ENCODE peak calls at places on chromosomes 2 and 18, in seven cellular contexts. One of them, this sample, is unnamed.

GRCh38 chr2:164028764-164029534 is 293.1 kb upstream of the FIGN start:
- DNase-seq in K562: no peak
- DNase-seq in IMR-90: no peak
- DNase-seq in SK-N-SH: no peak
- DNase-seq in A549: no peak
- DNase-seq in GM12878: no peak
- DNase-seq in H1: no peak
- DNase-seq in this sample: no peak

GRCh38 chr2:608297-608696 is 68.9 kb downstream of the TMEM18 start:
- DNase-seq in SK-N-SH: peak; percentile 31
- DNase-seq in K562: no peak
- DNase-seq in IMR-90: no peak
- DNase-seq in H1: no peak
- DNase-seq in A549: no peak
- DNase-seq in GM12878: no peak
- DNase-seq in this sample: no peak

GRCh38 chr2:108971661-108972566 is 17.1 kb downstream of the EDAR start:
- DNase-seq in IMR-90: no peak
- DNase-seq in K562: no peak
- DNase-seq in SK-N-SH: no peak
- DNase-seq in A549: peak; percentile 76
- DNase-seq in GM12878: no peak
- DNase-seq in H1: no peak
- DNase-seq in this sample: no peak

GRCh38 chr2:137208361-137208973 is 443.1 kb downstream of the THSD7B start:
- DNase-seq in A549: no peak
- DNase-seq in SK-N-SH: no peak
- DNase-seq in IMR-90: no peak
- DNase-seq in GM12878: no peak
- DNase-seq in K562: no peak
- DNase-seq in H1: no peak
- DNase-seq in this sample: peak; percentile 13

GRCh38 chr2:106997204-106997603 is 111.2 kb upstream of the ST6GAL2 start:
- DNase-seq in H1: no peak
- DNase-seq in IMR-90: no peak
- DNase-seq in A549: peak; percentile 61
- DNase-seq in SK-N-SH: no peak
- DNase-seq in K562: no peak
- DNase-seq in GM12878: no peak
- DNase-seq in this sample: no peak

GRCh38 chr2:150271952-150272351 is 215.5 kb downstream of the RND3 start:
- DNase-seq in A549: peak; percentile 36
- DNase-seq in H1: no peak
- DNase-seq in SK-N-SH: no peak
- DNase-seq in GM12878: no peak
- DNase-seq in K562: no peak
- DNase-seq in IMR-90: peak; percentile 93
- DNase-seq in this sample: no peak

GRCh38 chr2:178301595-178302324 is 107.4 kb downstream of the OSBPL6 start:
- DNase-seq in IMR-90: no peak
- DNase-seq in A549: no peak
- DNase-seq in H1: no peak
- DNase-seq in K562: no peak
- DNase-seq in GM12878: no peak
- DNase-seq in SK-N-SH: no peak
- DNase-seq in this sample: no peak

GRCh38 chr2:20167356-20167755 is 57.6 kb downstream of the SDC1 start:
- DNase-seq in GM12878: no peak
- DNase-seq in H1: no peak
- DNase-seq in IMR-90: no peak
- DNase-seq in A549: no peak
- DNase-seq in K562: no peak
- DNase-seq in SK-N-SH: no peak
- DNase-seq in this sample: no peak

GRCh38 chr2:104658149-104658839 is 195.6 kb upstream of the POU3F3 start:
- DNase-seq in H1: peak; percentile 74
- DNase-seq in K562: no peak
- DNase-seq in SK-N-SH: peak; percentile 37
- DNase-seq in IMR-90: no peak
- DNase-seq in A549: no peak
- DNase-seq in GM12878: no peak
- DNase-seq in this sample: no peak

GRCh38 chr2:220104871-220105351 is 477.5 kb downstream of the SLC4A3 start:
- DNase-seq in SK-N-SH: peak; percentile 2
- DNase-seq in IMR-90: peak; percentile 91
- DNase-seq in H1: no peak
- DNase-seq in GM12878: no peak
- DNase-seq in A549: peak; percentile 47
- DNase-seq in K562: peak; percentile 23
- DNase-seq in this sample: no peak

GRCh38 chr2:140085674-140086073 is 1305.5 kb upstream of the NXPH2 start:
- DNase-seq in H1: no peak
- DNase-seq in GM12878: no peak
- DNase-seq in SK-N-SH: no peak
- DNase-seq in IMR-90: no peak
- DNase-seq in K562: no peak
- DNase-seq in A549: no peak
- DNase-seq in this sample: no peak

GRCh38 chr2:169300617-169301530 is 61.5 kb downstream of the LRP2 start:
- DNase-seq in K562: no peak
- DNase-seq in SK-N-SH: no peak
- DNase-seq in H1: no peak
- DNase-seq in A549: no peak
- DNase-seq in IMR-90: no peak
- DNase-seq in GM12878: no peak
- DNase-seq in this sample: no peak

GRCh38 chr2:172096661-172097547 is 5.8 kb downstream of the DLX2 start:
- DNase-seq in SK-N-SH: peak; percentile 65
- DNase-seq in K562: no peak
- DNase-seq in A549: no peak
- DNase-seq in H1: peak; percentile 66
- DNase-seq in IMR-90: peak; percentile 39
- DNase-seq in GM12878: no peak
- DNase-seq in this sample: no peak

GRCh38 chr2:204545861-204546773 is 842 bp downstream of the PARD3B start:
- DNase-seq in A549: no peak
- DNase-seq in GM12878: no peak
- DNase-seq in SK-N-SH: no peak
- DNase-seq in H1: no peak
- DNase-seq in IMR-90: no peak
- DNase-seq in K562: no peak
- DNase-seq in this sample: no peak

GRCh38 chr2:232458661-232459418 is 2.9 kb downstream of the ALPI start:
- DNase-seq in K562: no peak
- DNase-seq in SK-N-SH: no peak
- DNase-seq in H1: no peak
- DNase-seq in A549: no peak
- DNase-seq in IMR-90: no peak
- DNase-seq in GM12878: no peak
- DNase-seq in this sample: no peak

GRCh38 chr2:43745457-43745856 is 28.4 kb upstream of the DYNC2LI1 start:
- DNase-seq in GM12878: no peak
- DNase-seq in IMR-90: peak; percentile 71
- DNase-seq in SK-N-SH: no peak
- DNase-seq in A549: no peak
- DNase-seq in H1: no peak
- DNase-seq in K562: no peak
- DNase-seq in this sample: peak; percentile 76

GRCh38 chr2:10533811-10534321 is 85.7 kb upstream of the ODC1 start:
- DNase-seq in GM12878: no peak
- DNase-seq in H1: no peak
- DNase-seq in SK-N-SH: no peak
- DNase-seq in IMR-90: peak; percentile 24
- DNase-seq in K562: no peak
- DNase-seq in A549: no peak
- DNase-seq in this sample: no peak

GRCh38 chr18:59070181-59070912 is 69.3 kb upstream of the SEC11C start:
- DNase-seq in SK-N-SH: peak; percentile 75
- DNase-seq in A549: peak; percentile 86
- DNase-seq in K562: peak; percentile 67
- DNase-seq in H1: peak; percentile 98
- DNase-seq in GM12878: no peak
- DNase-seq in IMR-90: peak; percentile 69
- DNase-seq in this sample: peak; percentile 54

GRCh38 chr18:48385595-48385994 is 23.6 kb downstream of the ZBTB7C start:
- DNase-seq in GM12878: no peak
- DNase-seq in H1: no peak
- DNase-seq in IMR-90: no peak
- DNase-seq in K562: no peak
- DNase-seq in A549: no peak
- DNase-seq in SK-N-SH: no peak
- DNase-seq in this sample: no peak

GRCh38 chr2:202377308-202377736 is 1.2 kb downstream of the BMPR2 start:
- DNase-seq in A549: peak; percentile 22
- DNase-seq in H1: peak; percentile 61
- DNase-seq in SK-N-SH: peak; percentile 65
- DNase-seq in K562: peak; percentile 38
- DNase-seq in GM12878: no peak
- DNase-seq in IMR-90: peak; percentile 30
- DNase-seq in this sample: peak; percentile 38

DNA sequence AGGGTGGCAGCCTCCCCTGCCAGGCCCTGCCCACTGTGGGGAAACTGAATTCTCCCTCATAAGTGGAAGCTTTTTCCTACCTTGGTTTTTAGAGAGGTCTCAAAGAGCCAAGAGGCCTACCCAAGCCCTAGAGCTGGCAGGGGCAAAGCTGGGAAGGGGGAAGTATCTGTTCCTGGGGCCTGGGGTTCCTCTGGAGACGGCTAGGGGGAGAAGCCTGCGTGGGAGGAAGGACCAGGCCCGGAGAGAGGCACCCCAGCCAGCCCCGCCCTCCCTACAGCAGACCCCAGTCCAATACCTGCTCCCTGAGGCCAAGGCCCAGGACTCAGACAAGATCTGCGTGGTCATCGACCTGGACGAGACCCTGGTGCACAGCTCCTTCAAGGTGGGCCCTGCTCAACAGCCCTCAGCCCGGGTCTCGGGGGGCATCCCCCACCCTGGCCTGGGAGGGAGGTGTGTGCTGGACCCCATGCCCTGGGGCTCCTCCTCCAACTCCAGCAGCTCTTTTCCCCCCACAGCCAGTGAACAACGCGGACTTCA is 2.2 kb downstream of the CTDSP1 start:
- DNase-seq in K562: no peak
- DNase-seq in GM12878: no peak
- DNase-seq in SK-N-SH: no peak
- DNase-seq in IMR-90: no peak
- DNase-seq in A549: no peak
- DNase-seq in H1: no peak
- DNase-seq in this sample: no peak
- H3K4me1 ChIP-seq in K562: peaks cover 86% of the 10 kb centered on the region
- H3K4me1 ChIP-seq in GM12878: peaks cover 30% of the 10 kb centered on the region
- H3K4me1 ChIP-seq in SK-N-SH: peaks cover 35% of the 10 kb centered on the region
- H3K4me1 ChIP-seq in IMR-90: peaks cover 30% of the 10 kb centered on the region
- H3K4me1 ChIP-seq in A549: peaks cover 44% of the 10 kb centered on the region
- H3K4me1 ChIP-seq in H1: peaks cover 34% of the 10 kb centered on the region
- H3K4me1 ChIP-seq in this sample: peaks cover 57% of the 10 kb centered on the region

DNA sequence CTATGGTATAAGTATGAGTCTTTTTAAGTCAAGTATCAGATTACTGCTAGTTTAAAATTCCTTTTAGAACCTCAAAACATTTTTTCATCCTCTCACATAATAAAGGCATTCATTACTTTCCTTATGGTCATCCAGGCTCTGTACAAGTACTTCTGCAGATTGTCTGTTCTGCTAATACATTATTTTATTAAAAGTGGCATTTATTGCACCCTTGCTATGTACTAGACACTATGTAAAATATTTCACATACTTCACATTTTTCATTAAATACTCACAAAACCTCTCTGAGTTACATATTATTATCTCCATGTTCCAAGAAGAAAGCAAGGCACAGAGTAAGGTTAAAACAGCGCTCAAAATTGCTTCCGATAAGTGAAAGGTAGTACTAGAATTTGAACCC is 84.1 kb downstream of the RAPH1 start:
- DNase-seq in GM12878: no peak
- DNase-seq in A549: no peak
- DNase-seq in K562: no peak
- DNase-seq in SK-N-SH: no peak
- DNase-seq in H1: no peak
- DNase-seq in IMR-90: peak; percentile 31
- DNase-seq in this sample: no peak
- TF ChIP-seq RFX5 in GM12878: no peak
- TF ChIP-seq RFX5 in A549: no peak
- TF ChIP-seq RFX5 in K562: no peak
- TF ChIP-seq RFX5 in SK-N-SH: no peak
- TF ChIP-seq RFX5 in H1: no peak
- TF ChIP-seq RFX5 in IMR-90: no peak
- TF ChIP-seq RFX5 in this sample: no peak

GRCh38 chr18:54517521-54517920 is 73.5 kb upstream of the DYNAP start:
- DNase-seq in H1: no peak
- DNase-seq in IMR-90: no peak
- DNase-seq in SK-N-SH: no peak
- DNase-seq in K562: no peak
- DNase-seq in GM12878: no peak
- DNase-seq in A549: no peak
- DNase-seq in this sample: no peak

DNA sequence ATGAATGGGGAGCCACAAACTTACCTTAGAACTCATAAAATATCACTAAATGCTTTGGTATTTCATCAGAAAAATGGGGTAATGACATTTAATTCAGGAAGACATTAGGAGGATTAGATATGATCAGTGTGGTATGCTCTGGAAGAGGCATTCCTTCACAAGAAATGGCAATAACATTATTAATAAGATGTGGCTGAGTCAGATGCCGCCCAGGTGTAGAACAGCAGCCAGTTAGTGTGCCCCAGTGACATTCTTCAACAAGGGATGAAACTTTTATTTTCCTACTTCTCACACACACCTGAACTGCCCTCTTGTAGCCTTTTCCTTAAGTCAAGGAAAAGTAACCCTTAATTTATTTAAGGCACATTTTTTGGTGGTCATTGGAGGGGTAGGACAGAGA is 69.2 kb upstream of the DYNAP start:
- DNase-seq in K562: no peak
- DNase-seq in GM12878: no peak
- DNase-seq in A549: no peak
- DNase-seq in IMR-90: no peak
- DNase-seq in H1: no peak
- DNase-seq in SK-N-SH: no peak
- DNase-seq in this sample: no peak
- H3K4me1 ChIP-seq in K562: no peaks in the 10 kb centered on the region
- H3K4me1 ChIP-seq in GM12878: no peaks in the 10 kb centered on the region
- H3K4me1 ChIP-seq in A549: no peaks in the 10 kb centered on the region
- H3K4me1 ChIP-seq in IMR-90: no peaks in the 10 kb centered on the region
- H3K4me1 ChIP-seq in H1: no peaks in the 10 kb centered on the region
- H3K4me1 ChIP-seq in SK-N-SH: no peaks in the 10 kb centered on the region
- H3K4me1 ChIP-seq in this sample: no peaks in the 10 kb centered on the region

DNA sequence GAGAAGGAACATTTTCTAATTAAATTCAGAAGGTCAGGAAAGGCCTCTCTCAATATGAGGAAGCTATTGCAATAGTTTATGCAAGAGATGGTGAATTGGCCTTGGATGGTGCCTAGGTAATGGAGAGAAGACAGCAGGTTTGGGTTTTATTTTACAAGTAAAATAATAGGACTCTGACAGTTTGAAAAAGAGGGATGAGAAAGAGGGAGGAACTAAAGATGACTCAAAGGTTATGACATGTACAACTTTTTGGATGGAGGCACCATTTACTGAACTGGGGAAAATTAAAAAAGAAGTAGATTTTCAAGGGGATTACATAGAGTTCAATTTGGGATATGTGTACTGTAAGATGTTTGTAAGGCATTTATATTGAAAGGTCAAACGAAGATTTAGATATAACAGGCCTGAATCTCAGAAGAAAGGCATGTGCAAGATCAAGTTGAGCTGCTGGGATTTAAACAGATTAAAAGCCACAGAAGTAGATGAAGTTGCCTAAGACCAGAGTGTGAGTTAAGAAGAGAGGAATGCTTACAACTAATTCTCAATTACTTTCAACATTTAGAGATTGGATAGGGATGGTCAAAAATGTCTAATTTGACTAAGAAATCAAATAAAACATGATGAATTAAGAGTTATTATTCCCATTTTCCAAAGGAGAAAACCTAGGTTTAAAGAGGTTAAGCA is 12.3 kb upstream of the ASNSD1 start:
- DNase-seq in H1: no peak
- DNase-seq in A549: no peak
- DNase-seq in IMR-90: peak; percentile 83
- DNase-seq in SK-N-SH: no peak
- DNase-seq in K562: no peak
- DNase-seq in GM12878: no peak
- DNase-seq in this sample: no peak
- TF ChIP-seq RFX5 in H1: no peak
- TF ChIP-seq RFX5 in A549: no peak
- TF ChIP-seq RFX5 in IMR-90: no peak
- TF ChIP-seq RFX5 in SK-N-SH: no peak
- TF ChIP-seq RFX5 in K562: no peak
- TF ChIP-seq RFX5 in GM12878: no peak
- TF ChIP-seq RFX5 in this sample: no peak